ENCODE peak calls at places on chromosomes 12 and 14, in eight cellular contexts. X is cardiac muscle cell, J is mucosa of descending colon, S is AG10803, T is fibroblast of lung, L is AG04449, U is esophagus squamous epithelium, R is ovary. H is an unnamed sample.
A peak's percentile ranks its signal among the peaks of the same experiment; 100 is the strongest.

GRCh38 chr14:68392393-68393085 is 400.3 kb downstream of the ZFP36L1 start:
- DNase-seq in T (peak; percentile 60), S (no peak), U (no peak), L (no peak), R (peak; percentile 65), X (peak; percentile 72), J (peak; percentile 38), H (peak; percentile 62)

GRCh38 chr14:105883066-105884005 is 357.0 kb downstream of the TMEM121 start:
- DNase-seq in L (no peak), T (no peak), R (peak; percentile 5), S (no peak), J (peak; percentile 14), X (no peak), U (no peak), H (no peak)

GRCh38 chr12:1932264-1932777 is 13.9 kb upstream of the CACNA2D4 start:
- DNase-seq in X (no peak), L (no peak), S (peak; percentile 30), J (peak; percentile 81), T (peak; percentile 33), R (no peak), U (no peak), H (peak; percentile 30)

GRCh38 chr14:93700928-93701327 is 87.4 kb downstream of the PRIMA1 start:
- DNase-seq in R (no peak), L (no peak), X (no peak), S (no peak), T (no peak), U (no peak), J (no peak), H (no peak)

GRCh38 chr14:96167224-96168148 is 37.2 kb upstream of the BDKRB2 start:
- DNase-seq in X (no peak), U (no peak), S (peak; percentile 83), T (peak; percentile 83), R (no peak), J (no peak), L (no peak), H (peak; percentile 87)

GRCh38 chr12:5264006-5264405 is 167.9 kb upstream of the NTF3 start:
- DNase-seq in L (no peak), R (no peak), T (no peak), J (no peak), S (no peak), X (no peak), U (no peak), H (no peak)

GRCh38 chr12:79371226-79371625 is 319.5 kb downstream of the PAWR start:
- DNase-seq in S (no peak), R (no peak), T (no peak), L (no peak), J (no peak), U (no peak), X (no peak), H (no peak)

GRCh38 chr12:101297661-101298060 is 17.8 kb downstream of the UTP20 start:
- DNase-seq in U (no peak), L (no peak), X (no peak), S (peak; percentile 1), T (peak; percentile 4), R (no peak), J (no peak), H (peak; percentile 90)

GRCh38 chr12:5478081-5478706 is 46.3 kb downstream of the NTF3 start:
- DNase-seq in U (no peak), T (no peak), L (no peak), R (no peak), X (no peak), J (no peak), S (no peak), H (no peak)

GRCh38 chr12:109346920-109347319 is 780 bp upstream of the MYO1H start:
- DNase-seq in R (no peak), J (no peak), U (no peak), X (no peak), L (no peak), S (no peak), T (no peak), H (no peak)

GRCh38 chr12:52010152-52010622 is 3.4 kb downstream of the TAMALIN start:
- DNase-seq in J (peak; percentile 62), S (peak; percentile 80), R (peak; percentile 93), T (peak; percentile 91), X (peak; percentile 91), L (no peak), U (no peak), H (peak; percentile 94)

GRCh38 chr14:88463318-88463717 is 77.9 kb downstream of the SPATA7 start:
- DNase-seq in S (no peak), L (no peak), T (no peak), R (no peak), J (no peak), X (peak; percentile 25), U (no peak), H (peak; percentile 58)

GRCh38 chr12:115149685-115150378 is 465.9 kb upstream of the TBX3 start:
- DNase-seq in T (peak; percentile 95), L (peak; percentile 81), R (no peak), J (no peak), S (peak; percentile 88), X (no peak), U (no peak), H (peak; percentile 73)

GRCh38 chr12:50050410-50051280 is 6.8 kb upstream of the ASIC1 start:
- DNase-seq in J (peak; percentile 41), S (peak; percentile 64), U (no peak), T (peak; percentile 82), L (no peak), R (peak; percentile 79), X (peak; percentile 49), H (peak; percentile 50)

GRCh38 chr14:78595797-78596196 is 425.6 kb downstream of the NRXN3 start:
- DNase-seq in J (no peak), X (no peak), S (no peak), R (no peak), U (no peak), L (no peak), T (no peak), H (peak; percentile 9)
- TF ChIP-seq CTCF in J (no peak), X (peak; percentile 8), S (peak; percentile 31), R (no peak), U (no peak), L (peak; percentile 18), T (no peak), H (peak; percentile 47)

DNA sequence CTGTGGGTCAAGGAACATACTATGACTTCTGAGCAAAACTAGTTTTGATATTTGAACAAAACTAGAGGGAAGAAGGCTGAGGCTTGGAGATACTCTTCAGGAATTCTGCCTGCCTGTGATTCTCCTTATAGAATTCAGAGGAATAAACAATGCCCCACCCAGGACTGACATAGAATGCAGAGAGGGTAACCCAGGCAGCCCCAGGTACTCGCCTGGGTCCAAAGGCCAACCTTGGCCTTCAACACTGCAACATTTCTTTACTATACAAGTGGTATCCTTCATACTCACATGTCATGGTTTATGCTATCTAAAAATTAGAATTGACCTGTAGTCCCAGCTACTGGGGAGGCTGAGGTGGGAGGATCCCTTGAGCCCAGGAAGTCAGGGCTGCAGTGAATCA is 217.0 kb upstream of the FOXN3 start:
- DNase-seq in T (no peak), J (no peak), U (no peak), L (no peak), R (no peak), S (no peak), X (no peak), H (no peak)
- H3K4me3 ChIP-seq in T (no peak overlapping the region), J (no peak overlapping the region), U (no peak overlapping the region), L (no peak overlapping the region), R (no peak overlapping the region), S (no peak overlapping the region), X (no peak overlapping the region), H (no peak overlapping the region)

DNA sequence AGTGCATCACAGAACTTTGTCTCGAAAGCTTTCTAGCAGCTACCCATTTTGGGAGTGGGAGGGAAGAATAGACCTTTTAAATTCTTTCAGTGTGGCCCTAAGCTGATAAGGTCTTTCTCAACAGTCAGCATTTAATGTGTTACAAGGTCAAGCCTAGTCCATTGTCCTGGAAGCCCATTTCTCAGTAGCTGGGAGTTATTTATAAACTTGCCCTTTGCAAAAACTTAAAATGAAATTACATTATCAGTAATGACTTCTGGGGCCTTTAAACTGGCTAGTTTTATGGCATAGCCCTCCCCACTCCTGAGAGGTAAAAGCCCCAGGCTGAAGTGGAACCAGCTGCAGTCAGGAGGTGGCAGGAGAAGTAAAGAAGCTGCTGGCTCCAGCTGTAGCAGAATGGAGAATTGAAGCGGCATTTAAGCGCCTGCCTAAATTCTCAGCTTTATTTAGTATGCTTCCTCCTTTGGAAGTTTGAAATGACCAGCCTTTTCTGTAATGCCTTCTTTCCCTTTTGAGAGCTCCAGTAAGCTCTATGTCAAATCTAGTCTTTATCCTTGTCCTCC is 12.4 kb downstream of the COPZ1 start:
- DNase-seq in X (peak; percentile 61), J (no peak), L (no peak), T (peak; percentile 56), U (no peak), S (no peak), R (no peak), H (no peak)
- TF ChIP-seq CTCF in X (no peak), J (no peak), L (no peak), T (peak; percentile 20), U (no peak), S (peak; percentile 29), R (no peak), H (peak; percentile 28)

GRCh38 chr14:34329281-34329680 is 132.8 kb downstream of the SPTSSA start:
- DNase-seq in S (no peak), R (no peak), U (no peak), L (no peak), X (no peak), J (no peak), T (peak; percentile 81), H (no peak)

GRCh38 chr14:34330846-34331245 is 131.2 kb downstream of the SPTSSA start:
- DNase-seq in S (no peak), T (peak; percentile 36), U (no peak), L (no peak), X (no peak), R (no peak), J (no peak), H (no peak)

GRCh38 chr14:34334329-34334728 is 127.7 kb downstream of the SPTSSA start:
- DNase-seq in S (no peak), X (no peak), R (no peak), T (no peak), U (no peak), J (no peak), L (no peak), H (no peak)

GRCh38 chr14:34328178-34328577 is 133.9 kb downstream of the SPTSSA start:
- DNase-seq in X (no peak), J (no peak), R (no peak), T (peak; percentile 57), S (no peak), U (no peak), L (no peak), H (peak; percentile 39)

DNA sequence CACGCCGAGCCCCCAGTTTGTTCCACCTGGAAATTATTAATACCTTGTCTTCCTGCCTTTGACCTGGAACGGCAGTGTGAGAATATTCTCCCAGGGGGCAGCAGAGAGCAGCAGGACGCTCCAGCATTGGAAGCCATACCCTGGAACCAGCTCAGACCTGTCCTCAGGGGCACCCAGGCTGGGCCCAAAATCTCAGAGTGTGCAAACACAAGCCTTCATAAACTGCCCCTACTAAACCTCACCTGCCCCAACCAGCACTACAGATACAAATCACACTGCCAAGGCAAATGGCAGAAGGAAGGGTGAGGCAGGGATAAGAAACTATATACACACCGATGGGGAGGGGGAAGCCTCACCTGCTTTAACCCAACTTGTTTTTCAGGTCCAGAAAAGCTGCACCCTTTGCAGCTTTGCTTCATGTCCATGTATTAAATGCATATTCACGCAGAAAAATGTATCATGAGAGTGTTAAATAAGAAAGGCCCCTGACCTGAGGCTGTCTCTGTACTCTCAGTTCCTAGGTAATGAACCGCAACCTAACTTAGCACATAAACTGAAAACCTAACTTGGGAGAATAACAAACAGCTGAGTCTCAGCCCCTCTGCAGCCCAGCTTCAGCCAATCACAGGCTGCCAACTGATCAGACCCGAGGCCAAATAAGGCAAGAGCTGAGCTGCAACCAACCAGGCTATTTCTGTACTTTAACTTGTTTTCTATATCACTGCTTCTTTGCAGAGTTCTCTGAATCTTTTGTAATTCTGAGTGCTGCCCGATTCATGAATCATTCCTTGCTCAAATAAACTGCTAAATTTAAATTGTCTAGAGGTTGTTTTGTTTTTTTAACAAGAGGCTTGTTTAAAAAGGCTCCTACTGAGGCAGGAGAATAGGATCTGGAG is 130.1 kb downstream of the SPTSSA start:
- DNase-seq in T (peak; percentile 58), U (no peak), R (peak; percentile 42), X (peak; percentile 78), L (no peak), S (peak; percentile 20), J (peak; percentile 86), H (peak; percentile 78)
- H3K4me3 ChIP-seq in T (no peak overlapping the region), U (no peak overlapping the region), R (no peak overlapping the region), X (no peak overlapping the region), L (no peak overlapping the region), S (no peak overlapping the region), J (no peak overlapping the region), H (no peak overlapping the region)

H was measured in choroid plexus epithelial cell.